ENCODE peak calls at places on chromosomes 1 and 21, in five cellular contexts. D is OCI-LY7, H is neural progenitor cell, V is MM.1S, T is GM23338. S is an unnamed sample.

GRCh38 chr1:167728818-167729410 is 7.1 kb downstream of the MPZL1 start:
- DNase-seq in D (no peak), H (no peak), V (no peak), T (no peak), S (no peak)

GRCh38 chr1:204011426-204011825 is 61.5 kb upstream of the SOX13 start:
- DNase-seq in D (no peak), H (no peak), V (no peak), T (no peak), S (no peak)

GRCh38 chr1:185045793-185046441 is 559 bp downstream of the RNF2 start:
- DNase-seq in D (peak; percentile 48), H (peak; percentile 80), V (peak; percentile 29), T (peak; percentile 83), S (no peak)

GRCh38 chr1:32447469-32448185 is 17.2 kb upstream of the ZBTB8B start:
- DNase-seq in D (no peak), H (peak; percentile 94), V (no peak), T (peak; percentile 99), S (peak; percentile 6)

GRCh38 chr1:18999287-18999852 is 42.9 kb upstream of the IFFO2 start:
- DNase-seq in D (no peak), H (no peak), V (no peak), T (no peak), S (peak; percentile 27)

GRCh38 chr1:151984313-151984956 is 9.2 kb downstream of the S100A10 start:
- DNase-seq in D (no peak), H (no peak), V (peak; percentile 74), T (no peak), S (no peak)

GRCh38 chr1:245441699-245442098 is 286.9 kb downstream of the KIF26B start:
- DNase-seq in D (no peak), H (no peak), V (no peak), T (no peak), S (no peak)

GRCh38 chr1:210663730-210664573 is 335.2 kb downstream of the HHAT start:
- DNase-seq in D (no peak), H (no peak), V (no peak), T (no peak), S (no peak)

GRCh38 chr1:228998179-228998578 is 262.9 kb downstream of the RHOU start:
- DNase-seq in D (no peak), H (no peak), V (no peak), T (no peak), S (no peak)

GRCh38 chr1:244815600-244816099 is 19.8 kb upstream of the COX20 start:
- DNase-seq in D (no peak), H (no peak), V (no peak), T (peak; percentile 87), S (no peak)

GRCh38 chr1:21935393-21935804 is 1.7 kb downstream of the HSPG2 start:
- DNase-seq in D (no peak), H (no peak), V (no peak), T (no peak), S (peak; percentile 50)

GRCh38 chr1:92446546-92446945 is 40.2 kb downstream of the GFI1 start:
- DNase-seq in D (no peak), H (no peak), V (no peak), T (no peak), S (no peak)

GRCh38 chr1:159873546-159873945 is 11.1 kb upstream of the VSIG8 start:
- DNase-seq in D (no peak), H (no peak), V (no peak), T (no peak), S (no peak)

GRCh38 chr1:84174051-84174556 is 30.0 kb downstream of the PRKACB start:
- DNase-seq in D (no peak), H (no peak), V (no peak), T (peak; percentile 14), S (peak; percentile 85)

GRCh38 chr21:45888361-45889009 is 93.1 kb upstream of the COL6A1 start:
- DNase-seq in D (no peak), H (no peak), V (no peak), T (no peak), S (no peak)

GRCh38 chr1:26315874-26316850 is 1.6 kb upstream of the CD52 start:
- DNase-seq in D (peak; percentile 57), H (no peak), V (no peak), T (peak; percentile 42), S (no peak)
- H2AFZ ChIP-seq in D (no peak overlapping the region), H (no peak overlapping the region), V (no peak overlapping the region), T (no peak overlapping the region), S (no peak overlapping the region)

DNA sequence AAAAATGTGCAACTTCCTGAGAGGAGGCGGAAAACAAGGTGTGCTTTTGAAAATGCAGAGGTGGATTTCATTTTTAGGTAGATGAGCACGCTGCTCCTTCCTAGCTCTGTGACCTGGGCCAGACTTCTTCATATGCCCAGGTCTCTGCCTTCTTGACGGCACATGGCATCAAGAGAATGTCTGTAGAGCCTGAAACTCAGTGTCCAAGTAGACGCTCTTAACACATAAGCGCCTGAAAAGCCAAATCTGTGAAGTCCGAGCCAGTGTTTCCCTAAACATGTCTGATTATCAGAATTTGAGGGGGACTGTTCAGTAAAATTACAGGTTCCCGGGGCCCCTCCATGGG is 25.7 kb downstream of the FHAD1 start:
- DNase-seq in D (no peak), H (no peak), V (no peak), T (no peak), S (no peak)
- TF ChIP-seq CTCF in D (no peak), H (no peak), V (no peak), T (no peak), S (no peak)

DNA sequence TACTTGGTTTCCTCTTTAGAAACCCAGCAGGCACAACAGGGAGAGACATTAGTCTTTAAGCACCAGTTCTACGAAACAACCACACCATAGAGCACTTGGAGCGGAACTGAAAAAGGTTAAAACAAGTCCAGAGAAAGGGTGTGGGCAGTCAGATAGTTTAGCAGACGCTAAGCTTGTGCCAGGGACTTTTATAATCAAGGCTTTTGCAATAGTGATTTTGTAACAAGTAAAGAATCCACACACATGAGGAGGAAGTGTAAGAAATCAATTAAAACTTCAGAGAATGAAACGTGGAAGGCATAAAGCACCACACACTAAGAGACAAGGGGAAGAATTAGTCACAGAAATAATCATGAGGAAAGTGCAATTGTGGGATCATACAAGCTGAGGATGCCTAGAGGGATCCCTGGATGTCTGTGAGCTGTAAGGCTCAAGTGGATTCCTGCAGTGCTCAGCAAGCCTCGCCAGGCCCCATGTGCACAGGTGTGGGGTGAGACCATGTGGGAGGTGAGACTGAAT is 37.8 kb upstream of the TLR5 start:
- DNase-seq in D (no peak), H (no peak), V (no peak), T (no peak), S (no peak)
- TF ChIP-seq EZH2phosphoT487 in D (no peak), H (no peak), V (no peak), T (no peak), S (no peak)

GRCh38 chr1:193448682-193449461 is 262.5 kb upstream of the B3GALT2 start:
- DNase-seq in D (peak; percentile 84), H (no peak), V (peak; percentile 81), T (no peak), S (no peak)
- H2AFZ ChIP-seq in D (peak overlapping the region; percentile 78), H (no peak overlapping the region), V (peak overlapping the region; percentile 46), T (peak overlapping the region; percentile 72), S (no peak overlapping the region)

DNA sequence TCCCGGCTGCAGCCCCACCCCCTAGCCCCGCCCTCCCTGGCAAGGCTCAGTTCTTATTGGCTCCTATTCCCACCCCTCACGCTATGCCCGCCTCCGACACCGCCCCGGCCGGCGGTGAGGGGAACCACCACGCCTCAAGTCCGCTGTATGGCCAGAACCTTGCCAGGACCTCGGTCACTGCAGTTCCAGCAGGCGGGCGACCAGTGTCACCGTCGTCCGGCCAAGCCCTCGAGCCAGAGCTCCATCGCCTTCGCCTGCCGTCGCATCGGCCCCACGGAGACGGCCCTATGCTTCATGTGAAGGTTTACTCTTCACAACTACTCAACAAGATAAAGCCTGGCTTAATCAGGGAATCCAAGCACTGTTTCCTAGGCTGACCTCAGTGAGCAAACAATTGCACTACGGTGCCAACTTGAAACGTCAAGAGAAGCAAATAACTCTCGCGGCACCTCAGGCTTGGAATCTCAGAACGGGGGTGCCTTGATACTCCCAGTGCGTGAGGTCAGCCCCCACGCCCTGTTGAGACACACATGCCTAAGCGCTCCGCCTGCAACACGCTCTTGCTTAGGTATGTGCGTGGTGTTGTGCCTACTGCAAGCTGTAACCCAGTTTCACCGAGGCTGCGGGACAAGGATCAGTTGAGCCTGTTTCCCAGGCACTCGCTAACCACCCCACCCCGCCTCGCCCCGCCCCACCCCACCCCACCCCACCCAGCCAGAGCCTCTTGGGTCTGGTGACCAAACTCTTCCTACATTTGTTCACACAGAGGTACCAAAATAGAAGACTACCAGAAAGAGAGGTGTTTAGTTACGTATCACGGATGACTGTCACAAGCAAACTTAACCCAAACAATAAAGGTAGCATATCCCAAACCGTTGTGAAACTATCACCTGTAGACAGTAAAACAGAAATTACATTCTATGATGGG is 498 bp upstream of the DENND2C start:
- DNase-seq in D (peak; percentile 86), H (peak; percentile 96), V (peak; percentile 85), T (peak; percentile 95), S (peak; percentile 93)
- TF ChIP-seq CTCF in D (no peak), H (no peak), V (no peak), T (no peak), S (no peak)

GRCh38 chr1:25541889-25542658 is 1.3 kb upstream of the LDLRAP1 start:
- DNase-seq in D (no peak), H (no peak), V (no peak), T (no peak), S (no peak)

GRCh38 chr1:25544243-25544764 is 898 bp downstream of the LDLRAP1 start:
- DNase-seq in D (peak; percentile 19), H (no peak), V (peak; percentile 49), T (no peak), S (peak; percentile 18)

GRCh38 chr1:25543106-25543424 is 341 bp upstream of the LDLRAP1 start:
- DNase-seq in D (no peak), H (no peak), V (no peak), T (no peak), S (no peak)

GRCh38 chr1:25544819-25545218 is 1.4 kb downstream of the LDLRAP1 start:
- DNase-seq in D (no peak), H (no peak), V (no peak), T (no peak), S (peak; percentile 66)

DNA sequence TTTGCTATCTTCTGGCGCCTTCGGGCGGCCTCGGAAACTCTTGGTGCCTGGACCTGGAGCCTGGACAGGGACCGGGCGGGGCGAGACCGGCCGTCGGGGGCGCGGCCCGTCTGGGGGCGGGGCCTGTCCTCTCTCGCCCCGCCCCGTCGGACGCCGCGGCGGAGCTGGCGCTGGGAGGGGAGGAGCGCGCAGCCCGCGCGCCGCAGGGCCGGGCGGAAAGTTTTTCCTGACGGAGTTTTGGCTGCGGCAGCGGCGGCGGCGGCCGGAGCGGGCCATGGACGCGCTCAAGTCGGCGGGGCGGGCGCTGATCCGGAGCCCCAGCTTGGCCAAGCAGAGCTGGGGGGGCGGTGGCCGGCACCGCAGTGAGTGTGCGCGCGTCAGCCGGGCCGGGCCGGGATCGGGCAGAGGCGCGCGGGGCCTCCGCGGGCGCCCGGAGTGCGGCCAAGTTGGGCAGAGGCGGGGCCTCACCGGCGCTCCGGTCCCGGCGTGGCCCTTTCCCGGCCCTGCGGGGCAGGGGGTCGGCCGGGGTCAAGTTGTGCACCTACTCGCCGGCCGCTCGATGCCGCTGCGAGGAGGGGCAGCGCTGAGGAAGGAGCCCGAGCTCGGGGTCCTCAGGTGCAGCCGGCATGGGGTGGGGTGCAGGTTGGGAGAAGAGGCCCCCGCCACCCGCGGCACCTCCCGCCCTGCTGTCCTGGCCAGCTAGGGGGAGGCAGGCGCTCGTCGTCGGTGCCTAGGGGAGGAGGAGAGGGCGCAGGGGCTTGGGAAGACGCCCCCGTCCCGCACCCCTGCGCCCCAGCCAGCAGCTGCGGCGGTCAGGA is at the start of gene LDLRAP1:
- DNase-seq in D (peak; percentile 76), H (peak; percentile 90), V (peak; percentile 78), T (peak; percentile 82), S (peak; percentile 84)
- TF ChIP-seq EZH2phosphoT487 in D (no peak), H (no peak), V (no peak), T (no peak), S (no peak)

GRCh38 chr1:54883349-54884102 is 3.5 kb downstream of the DHCR24 start:
- DNase-seq in D (no peak), H (no peak), V (no peak), T (no peak), S (no peak)
- H2AFZ ChIP-seq in D (no peak overlapping the region), H (no peak overlapping the region), V (no peak overlapping the region), T (no peak overlapping the region), S (no peak overlapping the region)

S was measured in PC-3.